ENCODE peak calls at places on chromosome 18, in five cellular contexts. One of them, this sample, is unnamed.

GRCh38 chr18:9153281-9153680 is 16.7 kb downstream of the ANKRD12 start:
- DNase-seq in suprapubic skin: no peak
- DNase-seq in A549: no peak
- DNase-seq in stomach: no peak
- DNase-seq in upper lobe of left lung: no peak
- DNase-seq in this sample: no peak

GRCh38 chr18:60943297-60943696 is 389.9 kb upstream of the CDH20 start:
- DNase-seq in suprapubic skin: no peak
- DNase-seq in A549: no peak
- DNase-seq in stomach: no peak
- DNase-seq in upper lobe of left lung: no peak
- DNase-seq in this sample: no peak

GRCh38 chr18:36195427-36196122 is 8.3 kb downstream of the MOCOS start:
- DNase-seq in suprapubic skin: no peak
- DNase-seq in A549: no peak
- DNase-seq in stomach: no peak
- DNase-seq in upper lobe of left lung: no peak
- DNase-seq in this sample: no peak

GRCh38 chr18:24200494-24200893 is 61.6 kb downstream of the CABYR start:
- DNase-seq in suprapubic skin: no peak
- DNase-seq in A549: no peak
- DNase-seq in stomach: no peak
- DNase-seq in upper lobe of left lung: no peak
- DNase-seq in this sample: no peak

GRCh38 chr18:58527116-58528010 is 101.5 kb downstream of the ALPK2 start:
- DNase-seq in suprapubic skin: no peak
- DNase-seq in A549: peak; percentile 59
- DNase-seq in stomach: no peak
- DNase-seq in upper lobe of left lung: no peak
- DNase-seq in this sample: no peak

GRCh38 chr18:28178720-28179119 is 1.8 kb upstream of the CDH2 start:
- DNase-seq in suprapubic skin: no peak
- DNase-seq in A549: no peak
- DNase-seq in stomach: no peak
- DNase-seq in upper lobe of left lung: no peak
- DNase-seq in this sample: no peak

GRCh38 chr18:57447154-57447621 is 12.0 kb downstream of the ONECUT2 start:
- DNase-seq in suprapubic skin: no peak
- DNase-seq in A549: no peak
- DNase-seq in stomach: no peak
- DNase-seq in upper lobe of left lung: no peak
- DNase-seq in this sample: no peak

GRCh38 chr18:9469700-9470099 is 5.6 kb upstream of the RALBP1 start:
- DNase-seq in suprapubic skin: no peak
- DNase-seq in A549: no peak
- DNase-seq in stomach: no peak
- DNase-seq in upper lobe of left lung: no peak
- DNase-seq in this sample: no peak

GRCh38 chr18:22185723-22186386 is 16.5 kb downstream of the GATA6 start:
- DNase-seq in suprapubic skin: no peak
- DNase-seq in A549: no peak
- DNase-seq in stomach: no peak
- DNase-seq in upper lobe of left lung: no peak
- DNase-seq in this sample: no peak

GRCh38 chr18:596288-596881 is 403 bp upstream of the CLUL1 start:
- DNase-seq in suprapubic skin: no peak
- DNase-seq in A549: no peak
- DNase-seq in stomach: no peak
- DNase-seq in upper lobe of left lung: peak; percentile 86
- DNase-seq in this sample: no peak

GRCh38 chr18:56919190-56919589 is 227.7 kb upstream of the BOD1L2 start:
- DNase-seq in suprapubic skin: no peak
- DNase-seq in A549: no peak
- DNase-seq in stomach: no peak
- DNase-seq in upper lobe of left lung: no peak
- DNase-seq in this sample: no peak

GRCh38 chr18:10564975-10565773 is 39.3 kb downstream of the NAPG start:
- DNase-seq in suprapubic skin: no peak
- DNase-seq in A549: no peak
- DNase-seq in stomach: no peak
- DNase-seq in upper lobe of left lung: no peak
- DNase-seq in this sample: no peak

GRCh38 chr18:35390956-35391695 is 14.0 kb upstream of the ZNF396 start:
- DNase-seq in suprapubic skin: no peak
- DNase-seq in A549: no peak
- DNase-seq in stomach: no peak
- DNase-seq in upper lobe of left lung: no peak
- DNase-seq in this sample: no peak

GRCh38 chr18:33123852-33124251 is 316.7 kb downstream of the CCDC178 start:
- DNase-seq in suprapubic skin: no peak
- DNase-seq in A549: no peak
- DNase-seq in stomach: no peak
- DNase-seq in upper lobe of left lung: no peak
- DNase-seq in this sample: no peak

GRCh38 chr18:55090566-55091187 is 131.4 kb upstream of the CCDC68 start:
- DNase-seq in suprapubic skin: no peak
- DNase-seq in A549: no peak
- DNase-seq in stomach: no peak
- DNase-seq in upper lobe of left lung: no peak
- DNase-seq in this sample: no peak

GRCh38 chr18:23114911-23115310 is 20.4 kb upstream of the CABLES1 start:
- DNase-seq in suprapubic skin: no peak
- DNase-seq in A549: peak; percentile 41
- DNase-seq in stomach: no peak
- DNase-seq in upper lobe of left lung: no peak
- DNase-seq in this sample: no peak

GRCh38 chr18:24770625-24771024 is 310.2 kb downstream of the HRH4 start:
- DNase-seq in suprapubic skin: no peak
- DNase-seq in A549: no peak
- DNase-seq in stomach: no peak
- DNase-seq in upper lobe of left lung: no peak
- DNase-seq in this sample: no peak

GRCh38 chr18:63315879-63316278 is 3.7 kb downstream of the BCL2 start:
- DNase-seq in suprapubic skin: no peak
- DNase-seq in A549: no peak
- DNase-seq in stomach: no peak
- DNase-seq in upper lobe of left lung: no peak
- DNase-seq in this sample: no peak
- H3K4me3 ChIP-seq in suprapubic skin: no peak overlapping the region
- H3K4me3 ChIP-seq in A549: no peak overlapping the region
- H3K4me3 ChIP-seq in stomach: no peak overlapping the region
- H3K4me3 ChIP-seq in upper lobe of left lung: no peak overlapping the region
- H3K4me3 ChIP-seq in this sample: no peak overlapping the region

GRCh38 chr18:74315464-74316256 is at the start of gene C18orf63:
- DNase-seq in suprapubic skin: no peak
- DNase-seq in A549: no peak
- DNase-seq in stomach: no peak
- DNase-seq in upper lobe of left lung: no peak
- DNase-seq in this sample: no peak

GRCh38 chr18:74314759-74315463 is 728 bp upstream of the C18orf63 start:
- DNase-seq in suprapubic skin: no peak
- DNase-seq in A549: no peak
- DNase-seq in stomach: no peak
- DNase-seq in upper lobe of left lung: no peak
- DNase-seq in this sample: no peak

GRCh38 chr18:74311000-74311399 is 4.6 kb upstream of the C18orf63 start:
- DNase-seq in suprapubic skin: no peak
- DNase-seq in A549: no peak
- DNase-seq in stomach: no peak
- DNase-seq in upper lobe of left lung: no peak
- DNase-seq in this sample: no peak

GRCh38 chr18:74316257-74317180 is 880 bp downstream of the C18orf63 start:
- DNase-seq in suprapubic skin: no peak
- DNase-seq in A549: peak; percentile 5
- DNase-seq in stomach: no peak
- DNase-seq in upper lobe of left lung: no peak
- DNase-seq in this sample: no peak
- TF ChIP-seq EP300 in suprapubic skin: no peak
- TF ChIP-seq EP300 in A549: peak; percentile 69
- TF ChIP-seq EP300 in stomach: no peak
- TF ChIP-seq EP300 in upper lobe of left lung: no peak
- TF ChIP-seq EP300 in this sample: no peak

GRCh38 chr18:74284501-74285004 is 7.2 kb downstream of the CYB5A start:
- DNase-seq in suprapubic skin: no peak
- DNase-seq in A549: no peak
- DNase-seq in stomach: no peak
- DNase-seq in upper lobe of left lung: no peak
- DNase-seq in this sample: no peak

GRCh38 chr18:74288041-74288440 is 3.7 kb downstream of the CYB5A start:
- DNase-seq in suprapubic skin: no peak
- DNase-seq in A549: no peak
- DNase-seq in stomach: no peak
- DNase-seq in upper lobe of left lung: no peak
- DNase-seq in this sample: no peak

GRCh38 chr18:74288730-74289129 is 3.0 kb downstream of the CYB5A start:
- DNase-seq in suprapubic skin: no peak
- DNase-seq in A549: no peak
- DNase-seq in stomach: no peak
- DNase-seq in upper lobe of left lung: peak; percentile 68
- DNase-seq in this sample: no peak

GRCh38 chr18:74283646-74284045 is 8.1 kb downstream of the CYB5A start:
- DNase-seq in suprapubic skin: no peak
- DNase-seq in A549: no peak
- DNase-seq in stomach: no peak
- DNase-seq in upper lobe of left lung: no peak
- DNase-seq in this sample: no peak

GRCh38 chr18:74286106-74286856 is 5.5 kb downstream of the CYB5A start:
- DNase-seq in suprapubic skin: no peak
- DNase-seq in A549: no peak
- DNase-seq in stomach: no peak
- DNase-seq in upper lobe of left lung: no peak
- DNase-seq in this sample: no peak
- H3K27ac ChIP-seq in suprapubic skin: peak overlapping the region; percentile 17
- H3K27ac ChIP-seq in A549: peak overlapping the region; percentile 22
- H3K27ac ChIP-seq in stomach: peak overlapping the region; percentile 79
- H3K27ac ChIP-seq in upper lobe of left lung: peak overlapping the region; percentile 96
- H3K27ac ChIP-seq in this sample: peak overlapping the region; percentile 76

GRCh38 chr18:46028536-46028891 is 43.5 kb downstream of the PSTPIP2 start:
- DNase-seq in suprapubic skin: no peak
- DNase-seq in A549: no peak
- DNase-seq in stomach: no peak
- DNase-seq in upper lobe of left lung: no peak
- DNase-seq in this sample: no peak
- H3K4me3 ChIP-seq in suprapubic skin: peak overlapping the region; percentile 56
- H3K4me3 ChIP-seq in A549: peak overlapping the region; percentile 44
- H3K4me3 ChIP-seq in stomach: peak overlapping the region; percentile 56
- H3K4me3 ChIP-seq in upper lobe of left lung: peak overlapping the region; percentile 46
- H3K4me3 ChIP-seq in this sample: peak overlapping the region; percentile 56

GRCh38 chr18:76491801-76492668 is 3.0 kb downstream of the ZNF516 start:
- DNase-seq in suprapubic skin: no peak
- DNase-seq in A549: peak; percentile 26
- DNase-seq in stomach: peak; percentile 43
- DNase-seq in upper lobe of left lung: peak; percentile 46
- DNase-seq in this sample: peak; percentile 53
- TF ChIP-seq EP300 in suprapubic skin: no peak
- TF ChIP-seq EP300 in A549: no peak
- TF ChIP-seq EP300 in stomach: no peak
- TF ChIP-seq EP300 in upper lobe of left lung: no peak
- TF ChIP-seq EP300 in this sample: no peak

GRCh38 chr18:2376707-2377106 is 194.6 kb downstream of the METTL4 start:
- DNase-seq in suprapubic skin: no peak
- DNase-seq in A549: no peak
- DNase-seq in stomach: no peak
- DNase-seq in upper lobe of left lung: no peak
- DNase-seq in this sample: no peak

DNA sequence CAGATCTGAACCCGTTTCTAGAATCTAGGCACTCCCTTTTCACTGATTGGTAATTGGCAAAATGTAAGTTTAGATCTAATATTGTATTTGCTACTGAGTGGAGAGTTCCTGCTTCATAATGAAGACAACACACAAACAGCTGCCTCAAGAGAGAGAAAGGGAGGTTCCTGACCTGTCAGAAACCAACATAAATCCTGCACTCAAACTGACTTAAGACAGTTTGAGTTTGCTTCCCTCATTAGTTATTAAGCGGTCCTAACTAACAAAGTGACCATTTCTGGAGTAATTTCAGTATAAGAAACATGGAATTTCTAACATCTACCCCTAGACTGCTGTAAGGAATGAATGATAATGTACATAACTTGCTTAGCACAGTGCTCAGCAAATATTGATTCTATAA is 191.2 kb downstream of the METTL4 start:
- DNase-seq in suprapubic skin: no peak
- DNase-seq in A549: no peak
- DNase-seq in stomach: no peak
- DNase-seq in upper lobe of left lung: no peak
- DNase-seq in this sample: no peak
- H3K27ac ChIP-seq in suprapubic skin: no peak overlapping the region
- H3K27ac ChIP-seq in A549: no peak overlapping the region
- H3K27ac ChIP-seq in stomach: no peak overlapping the region
- H3K27ac ChIP-seq in upper lobe of left lung: no peak overlapping the region
- H3K27ac ChIP-seq in this sample: no peak overlapping the region

DNA sequence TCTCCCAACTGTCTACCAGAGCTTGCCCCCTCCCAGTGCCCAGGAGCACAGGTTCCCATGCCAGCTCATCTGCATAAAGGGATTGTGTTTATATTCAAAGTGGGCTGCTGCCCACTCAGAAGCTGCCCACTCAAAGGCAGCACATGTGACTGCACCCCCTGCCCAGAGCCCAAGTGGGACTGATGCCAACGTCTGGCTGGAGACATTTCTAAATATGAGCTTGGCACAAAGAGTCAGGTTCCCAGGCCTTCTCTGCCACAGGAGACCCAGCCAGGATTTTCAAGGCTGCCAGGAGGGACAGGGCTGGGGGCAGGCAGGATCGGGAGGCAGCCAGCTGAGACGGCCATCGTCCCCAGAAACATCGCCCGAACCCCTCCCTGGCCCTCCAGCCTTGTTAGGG is 67.1 kb downstream of the ZBTB7C start:
- DNase-seq in suprapubic skin: no peak
- DNase-seq in A549: no peak
- DNase-seq in stomach: no peak
- DNase-seq in upper lobe of left lung: no peak
- DNase-seq in this sample: no peak
- H3K4me3 ChIP-seq in suprapubic skin: no peak overlapping the region
- H3K4me3 ChIP-seq in A549: no peak overlapping the region
- H3K4me3 ChIP-seq in stomach: no peak overlapping the region
- H3K4me3 ChIP-seq in upper lobe of left lung: peak overlapping the region; percentile 7
- H3K4me3 ChIP-seq in this sample: no peak overlapping the region

This sample was measured in transverse colon.